ENCODE peak calls at places on chromosomes 6 and 20, in eight cellular contexts. J, X, Z, L, S, P, B and A are unnamed samples.

GRCh38 chr6:127420558-127420957 is 38.6 kb downstream of the KIAA0408 start:
- DNase-seq in J (peak), X (peak), B (peak), L (peak), S (peak), Z (peak), P (peak), A (peak)

GRCh38 chr6:38393986-38394385 is 245.7 kb downstream of the BTBD9 start:
- DNase-seq in J (no peak), P (no peak), B (no peak), S (no peak), L (no peak), X (no peak), Z (no peak), A (no peak)

GRCh38 chr6:135976585-135976984 is 125.1 kb downstream of the PDE7B start:
- DNase-seq in J (no peak), Z (no peak), P (no peak), X (no peak), B (no peak), S (no peak), L (no peak), A (no peak)

GRCh38 chr20:44071057-44071456 is 115.9 kb downstream of the JPH2 start:
- DNase-seq in J (no peak), B (no peak), Z (no peak), S (no peak), X (no peak), L (no peak), P (no peak), A (no peak)

GRCh38 chr20:31606928-31607639 is 2.0 kb downstream of the ID1 start:
- DNase-seq in J (peak), Z (peak), B (peak), X (no peak), L (peak), S (peak), P (peak), A (no peak)

GRCh38 chr20:64131406-64131805 is 24.0 kb upstream of the NPBWR2 start:
- DNase-seq in P (peak), J (no peak), Z (peak), B (no peak), S (no peak), L (peak), X (no peak), A (no peak)

GRCh38 chr6:170080828-170081368 is 210.0 kb downstream of the DLL1 start:
- DNase-seq in P (no peak), X (no peak), Z (no peak), S (peak), L (no peak), J (no peak), B (no peak), A (no peak)

GRCh38 chr6:154179443-154179842 is 140.4 kb downstream of the OPRM1 start:
- DNase-seq in P (no peak), X (no peak), L (no peak), J (no peak), S (no peak), Z (no peak), B (no peak), A (no peak)

GRCh38 chr20:58697867-58698703 is 5.5 kb downstream of the NPEPL1 start:
- DNase-seq in B (no peak), J (no peak), Z (no peak), X (no peak), P (no peak), S (no peak), L (no peak), A (no peak)

GRCh38 chr20:36177716-36178115 is 23.2 kb downstream of the EPB41L1 start:
- DNase-seq in J (no peak), Z (no peak), B (no peak), S (no peak), P (no peak), L (no peak), X (no peak), A (no peak)

GRCh38 chr6:29552512-29553051 is 7.0 kb downstream of the UBD start:
- DNase-seq in X (peak), B (peak), P (peak), S (peak), J (peak), L (peak), Z (no peak), A (no peak)

GRCh38 chr6:55694148-55694547 is 115.2 kb upstream of the HMGCLL1 start:
- DNase-seq in L (peak), S (peak), P (peak), Z (no peak), B (peak), X (no peak), J (peak), A (no peak)

GRCh38 chr20:36888880-36889516 is 13.1 kb downstream of the TLDC2 start:
- DNase-seq in Z (no peak), P (no peak), S (no peak), L (no peak), X (no peak), J (no peak), B (no peak), A (no peak)

GRCh38 chr6:41783106-41783780 is 2.7 kb downstream of the PRICKLE4 start:
- DNase-seq in J (no peak), X (no peak), S (no peak), P (no peak), L (no peak), Z (no peak), B (no peak), A (no peak)

GRCh38 chr6:160733045-160733646 is 31.1 kb downstream of the PLG start:
- DNase-seq in J (peak), X (no peak), Z (peak), L (peak), P (peak), B (peak), S (peak), A (no peak)

GRCh38 chr6:150271501-150272263 is 97.1 kb upstream of the IYD start:
- DNase-seq in B (no peak), P (no peak), S (no peak), J (peak), Z (no peak), L (peak), X (no peak), A (no peak)

GRCh38 chr6:80923816-80924215 is 817.3 kb downstream of the BCKDHB start:
- DNase-seq in S (no peak), X (no peak), L (no peak), B (no peak), Z (no peak), J (no peak), P (no peak), A (no peak)

GRCh38 chr20:32017711-32018251 is 7.5 kb downstream of the CCM2L start:
- DNase-seq in Z (peak), S (peak), J (no peak), B (peak), X (no peak), P (no peak), L (peak), A (no peak)

GRCh38 chr6:34981951-34982350 is 92.9 kb downstream of the ANKS1A start:
- DNase-seq in Z (no peak), B (no peak), S (no peak), L (no peak), P (peak), J (peak), X (no peak), A (no peak)

GRCh38 chr6:65638047-65638831 is 68.8 kb downstream of the EYS start:
- DNase-seq in B (peak), J (no peak), S (peak), Z (peak), L (no peak), X (no peak), P (no peak), A (no peak)

GRCh38 chr20:3819413-3820047 is 817 bp upstream of the AP5S1 start:
- DNase-seq in S (no peak), Z (no peak), J (no peak), P (no peak), L (no peak), B (no peak), X (no peak), A (no peak)

DNA sequence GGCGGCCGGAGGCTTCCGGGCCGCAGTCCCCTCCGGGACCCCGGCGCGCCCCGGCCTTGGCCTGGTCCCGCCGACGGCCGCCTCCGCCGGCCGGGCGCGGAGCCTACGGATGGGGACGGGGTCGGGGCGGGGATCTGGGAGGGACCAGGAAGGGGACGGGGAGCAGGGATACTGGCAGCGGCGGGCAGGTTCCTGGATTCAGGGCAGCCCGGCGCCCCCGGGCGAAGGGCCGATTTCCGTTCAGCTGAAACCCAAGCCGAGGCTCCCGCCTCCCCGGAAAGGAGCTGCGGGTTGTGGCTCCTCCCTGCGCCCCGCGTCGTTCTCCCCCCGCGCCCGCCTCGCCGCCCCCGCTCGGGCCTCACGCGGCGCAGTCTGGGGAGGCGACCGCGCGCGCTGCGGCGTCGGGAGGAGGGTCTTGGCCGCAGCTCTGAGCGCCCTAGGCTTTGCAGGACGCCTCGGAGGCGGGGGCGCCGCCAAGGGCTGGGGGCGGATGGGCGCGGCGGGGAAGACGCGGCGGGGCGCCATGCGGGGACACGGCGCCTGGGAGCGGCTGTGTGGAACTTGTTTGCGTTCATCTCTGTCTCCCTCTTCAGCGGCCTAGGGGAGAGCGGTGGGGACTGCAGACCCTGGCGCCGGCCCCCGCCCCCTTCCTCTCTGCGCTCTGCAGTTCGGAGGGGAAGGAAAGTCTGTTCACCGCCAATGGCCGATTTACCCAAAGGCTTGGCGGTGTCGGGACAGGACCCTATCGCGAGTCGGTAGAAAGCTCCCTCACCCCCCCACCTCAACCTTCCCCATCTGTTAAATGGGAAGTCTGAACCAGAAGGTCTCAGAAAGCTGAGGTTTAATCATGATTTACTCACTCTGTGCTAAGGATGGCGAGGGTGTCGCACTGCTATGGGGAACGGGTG is 22.7 kb upstream of the TMEM181 start:
- DNase-seq in L (peak), S (peak), P (peak), Z (peak), B (peak), X (no peak), J (peak), A (no peak)
- TF ChIP-seq EZH2 in L (peak), S (no peak), P (peak), Z (no peak), B (no peak), X (no peak), J (peak), A (peak)

GRCh38 chr6:83853178-83853967 is at the start of gene RIPPLY2:
- DNase-seq in J (peak), X (no peak), Z (no peak), S (peak), P (peak), L (peak), B (peak), A (no peak)
- TF ChIP-seq EZH2 in J (peak), X (no peak), Z (no peak), S (peak), P (peak), L (peak), B (peak), A (peak)

DNA sequence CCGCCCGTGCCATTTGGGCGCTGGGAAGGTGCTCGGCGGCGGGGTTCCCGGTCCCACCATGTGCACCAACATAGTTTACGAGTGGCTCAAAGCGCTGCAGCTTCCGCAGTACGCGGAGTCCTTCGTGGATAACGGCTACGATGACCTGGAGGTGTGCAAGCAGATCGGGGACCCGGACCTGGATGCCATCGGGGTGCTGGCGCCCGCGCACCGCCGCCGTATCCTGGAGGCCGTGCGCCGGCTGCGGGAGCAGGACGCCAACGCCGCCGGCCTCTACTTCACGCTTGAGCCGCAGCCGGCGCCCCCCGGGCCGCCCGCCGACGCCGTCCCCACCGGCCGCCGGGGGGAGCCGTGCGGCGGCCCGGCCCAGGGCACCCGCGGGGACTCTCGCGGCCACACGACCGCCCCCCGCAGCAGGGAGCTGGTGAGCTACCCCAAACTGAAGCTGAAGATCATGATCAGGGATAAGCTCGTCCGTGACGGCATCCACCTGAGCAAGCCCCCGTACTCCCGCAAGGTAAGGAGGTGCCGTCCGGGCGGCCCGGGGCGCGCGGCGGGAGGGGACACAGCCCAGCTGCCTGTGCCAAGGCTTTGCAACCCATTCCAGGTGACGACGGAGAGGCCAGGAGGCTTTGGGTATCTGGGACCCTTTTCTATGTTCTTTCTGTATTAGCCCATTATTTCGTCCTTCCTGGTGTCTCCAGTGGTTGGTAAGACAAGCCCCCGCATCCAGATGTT is 550 bp downstream of the SAMD5 start:
- DNase-seq in X (no peak), S (peak), L (no peak), P (no peak), B (peak), Z (no peak), J (no peak), A (no peak)
- TF ChIP-seq EZH2 in X (no peak), S (peak), L (no peak), P (no peak), B (peak), Z (no peak), J (peak), A (peak)

DNA sequence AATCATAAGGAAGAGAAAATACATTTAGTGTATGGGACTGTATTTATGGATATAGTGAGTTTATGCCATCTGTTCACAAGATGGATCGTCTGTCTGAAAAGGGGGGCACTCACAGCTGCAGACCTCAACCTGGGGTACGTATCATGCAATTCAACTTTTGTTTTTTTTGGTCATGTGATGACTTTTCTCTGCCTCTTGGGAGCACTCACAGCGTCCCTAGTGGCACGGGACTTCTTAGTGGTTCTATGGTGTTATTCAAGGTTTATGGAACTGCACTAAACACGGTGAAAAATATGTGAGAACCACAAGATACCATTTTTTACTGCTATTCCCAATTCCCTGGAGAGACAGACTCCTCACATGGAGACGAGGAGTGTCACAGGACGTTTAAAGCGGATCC is 60.4 kb upstream of the MPC1 start:
- DNase-seq in Z (no peak), P (no peak), S (no peak), B (no peak), J (no peak), L (no peak), X (no peak), A (no peak)
- TF ChIP-seq EZH2 in Z (no peak), P (no peak), S (no peak), B (no peak), J (no peak), L (no peak), X (no peak), A (no peak)

GRCh38 chr6:75205776-75206334 is at the start of gene COL12A1:
- DNase-seq in L (peak), S (peak), P (peak), X (no peak), B (peak), J (peak), Z (no peak), A (peak)
- TF ChIP-seq EZH2 in L (no peak), S (peak), P (no peak), X (no peak), B (no peak), J (no peak), Z (peak), A (no peak)

GRCh38 chr20:45626540-45626939 is 3.0 kb upstream of the WFDC10A start:
- DNase-seq in P (no peak), X (no peak), B (no peak), L (no peak), Z (no peak), S (no peak), J (no peak), A (no peak)

GRCh38 chr20:45630366-45630765 is 718 bp downstream of the WFDC9 start:
- DNase-seq in Z (no peak), S (no peak), P (peak), J (peak), L (peak), X (no peak), B (no peak), A (no peak)

GRCh38 chr20:45629496-45630100 is at the start of gene WFDC10A:
- DNase-seq in X (no peak), J (peak), Z (peak), S (peak), B (peak), P (peak), L (peak), A (peak)

DNA sequence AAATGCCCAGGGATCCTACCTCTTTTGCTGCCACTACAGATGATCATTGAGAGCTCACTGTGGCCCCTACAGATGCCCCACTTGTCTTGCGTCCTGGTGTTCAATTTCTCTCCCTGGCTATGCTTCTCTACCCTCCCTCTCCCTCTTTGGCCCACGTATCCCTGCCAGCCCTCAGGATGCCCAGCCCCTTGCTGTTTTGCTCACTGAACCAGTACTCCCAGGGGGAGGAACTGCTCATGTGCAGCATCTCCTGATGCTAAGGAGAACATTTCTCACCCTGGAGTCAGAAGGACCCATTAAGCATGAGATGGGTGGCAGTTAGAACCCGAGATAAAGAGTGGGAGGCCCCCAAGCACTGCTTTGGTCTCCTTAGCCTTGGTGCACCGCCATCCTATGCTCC is at the start of gene WFDC9:
- DNase-seq in J (no peak), B (no peak), X (no peak), P (no peak), Z (no peak), S (no peak), L (no peak), A (no peak)
- TF ChIP-seq EZH2 in J (no peak), B (no peak), X (no peak), P (no peak), Z (no peak), S (no peak), L (no peak), A (no peak)

DNA sequence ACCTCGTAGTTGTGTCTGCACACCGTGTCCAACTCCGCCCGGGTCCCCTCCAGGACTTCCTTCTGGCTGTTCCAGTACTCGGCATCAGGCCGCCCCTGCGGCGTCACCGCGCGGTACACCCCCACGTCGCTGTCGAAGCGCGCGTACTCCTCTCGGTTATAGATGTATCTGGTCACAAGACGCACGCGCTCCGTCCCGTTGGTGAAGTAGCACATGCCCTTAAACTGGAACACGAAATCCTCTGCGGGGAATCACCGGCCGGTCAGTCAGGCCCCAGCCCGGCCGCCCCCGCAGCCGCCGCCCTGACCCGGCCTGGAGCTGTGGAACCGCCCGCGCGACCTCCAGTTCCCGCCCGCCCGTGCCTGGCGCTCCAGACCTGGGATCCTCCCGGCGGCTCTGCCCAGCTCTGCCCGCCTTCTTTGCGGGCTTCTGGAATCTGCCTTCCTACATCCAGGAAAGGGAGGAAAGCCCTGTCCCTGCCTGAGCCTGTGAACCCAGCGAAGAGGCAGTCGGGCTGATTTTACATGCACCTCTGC is 1.6 kb downstream of the HLA-DQB1 start:
- DNase-seq in L (peak), S (peak), P (peak), Z (no peak), B (peak), X (no peak), J (no peak), A (no peak)
- TF ChIP-seq EZH2 in L (no peak), S (no peak), P (no peak), Z (no peak), B (no peak), X (no peak), J (no peak), A (no peak)

GRCh38 chr20:11689262-11689661 is 228.4 kb upstream of the BTBD3 start:
- DNase-seq in J (no peak), Z (no peak), L (no peak), B (no peak), S (no peak), P (no peak), X (no peak), A (no peak)

GRCh38 chr20:11686195-11686594 is 231.5 kb upstream of the BTBD3 start:
- DNase-seq in P (no peak), L (no peak), Z (no peak), J (no peak), B (no peak), S (no peak), X (no peak), A (no peak)

GRCh38 chr20:11682285-11682684 is 235.4 kb upstream of the BTBD3 start:
- DNase-seq in B (no peak), Z (no peak), P (no peak), S (no peak), X (no peak), J (no peak), L (no peak), A (no peak)

GRCh38 chr20:11687546-11688292 is 230.0 kb upstream of the BTBD3 start:
- DNase-seq in P (no peak), B (no peak), L (no peak), J (no peak), X (no peak), S (no peak), Z (peak), A (no peak)

GRCh38 chr20:11686900-11687543 is 230.7 kb upstream of the BTBD3 start:
- DNase-seq in X (no peak), L (peak), S (peak), J (peak), B (peak), P (peak), Z (no peak), A (no peak)
- TF ChIP-seq EZH2 in X (no peak), L (no peak), S (peak), J (no peak), B (no peak), P (no peak), Z (no peak), A (peak)

GRCh38 chr20:2602046-2602735 is 50.2 kb upstream of the NOP56 start:
- DNase-seq in X (no peak), S (no peak), B (no peak), L (no peak), J (no peak), P (no peak), Z (no peak), A (no peak)
- TF ChIP-seq EZH2 in X (no peak), S (no peak), B (no peak), L (no peak), J (no peak), P (no peak), Z (no peak), A (no peak)